ENCODE peak calls at places on chromosomes 16 and 17, in ten cellular contexts. One of them, this sample, is unnamed.

GRCh38 chr17:32350662-32351418 is 883 bp downstream of the ZNF207 start:
- DNase-seq in H1: no peak
- DNase-seq in right lobe of liver: no peak
- DNase-seq in ovary: peak; percentile 43
- DNase-seq in Peyer's patch: no peak
- DNase-seq in A549: peak; percentile 79
- DNase-seq in tibial nerve: peak; percentile 40
- DNase-seq in endothelial cell of umbilical vein: peak; percentile 71
- DNase-seq in prostate gland: no peak
- DNase-seq in spleen: no peak
- DNase-seq in this sample: no peak

GRCh38 chr17:44878627-44879221 is 20.5 kb downstream of the EFTUD2 start:
- DNase-seq in tibial nerve: peak; percentile 38
- DNase-seq in right lobe of liver: no peak
- DNase-seq in ovary: peak; percentile 36
- DNase-seq in Peyer's patch: no peak
- DNase-seq in endothelial cell of umbilical vein: peak; percentile 49
- DNase-seq in A549: peak; percentile 45
- DNase-seq in prostate gland: no peak
- DNase-seq in spleen: no peak
- DNase-seq in H1: no peak
- DNase-seq in this sample: peak; percentile 58

GRCh38 chr17:1577186-1577585 is 14.6 kb upstream of the PITPNA start:
- DNase-seq in A549: peak; percentile 49
- DNase-seq in ovary: peak; percentile 85
- DNase-seq in Peyer's patch: peak; percentile 40
- DNase-seq in endothelial cell of umbilical vein: peak; percentile 76
- DNase-seq in prostate gland: peak; percentile 89
- DNase-seq in right lobe of liver: peak; percentile 92
- DNase-seq in H1: no peak
- DNase-seq in spleen: peak; percentile 93
- DNase-seq in tibial nerve: peak; percentile 87
- DNase-seq in this sample: peak; percentile 87

GRCh38 chr17:37239690-37240344 is 136.0 kb upstream of the C17orf78 start:
- DNase-seq in endothelial cell of umbilical vein: peak; percentile 62
- DNase-seq in A549: peak; percentile 21
- DNase-seq in tibial nerve: no peak
- DNase-seq in ovary: no peak
- DNase-seq in H1: no peak
- DNase-seq in right lobe of liver: no peak
- DNase-seq in spleen: no peak
- DNase-seq in Peyer's patch: no peak
- DNase-seq in prostate gland: no peak
- DNase-seq in this sample: no peak

GRCh38 chr17:31321481-31321880 is at the start of gene EVI2A:
- DNase-seq in H1: no peak
- DNase-seq in ovary: no peak
- DNase-seq in A549: no peak
- DNase-seq in prostate gland: no peak
- DNase-seq in tibial nerve: no peak
- DNase-seq in right lobe of liver: no peak
- DNase-seq in Peyer's patch: peak; percentile 66
- DNase-seq in spleen: peak; percentile 80
- DNase-seq in endothelial cell of umbilical vein: peak; percentile 57
- DNase-seq in this sample: peak; percentile 20

GRCh38 chr16:22161401-22161800 is 905 bp upstream of the SDR42E2 start:
- DNase-seq in ovary: no peak
- DNase-seq in prostate gland: no peak
- DNase-seq in H1: no peak
- DNase-seq in Peyer's patch: no peak
- DNase-seq in A549: no peak
- DNase-seq in tibial nerve: no peak
- DNase-seq in right lobe of liver: no peak
- DNase-seq in endothelial cell of umbilical vein: no peak
- DNase-seq in spleen: no peak
- DNase-seq in this sample: no peak

GRCh38 chr16:67825119-67825518 is 17.0 kb upstream of the THAP11 start:
- DNase-seq in A549: no peak
- DNase-seq in spleen: no peak
- DNase-seq in tibial nerve: no peak
- DNase-seq in Peyer's patch: no peak
- DNase-seq in H1: no peak
- DNase-seq in ovary: no peak
- DNase-seq in prostate gland: no peak
- DNase-seq in endothelial cell of umbilical vein: no peak
- DNase-seq in right lobe of liver: no peak
- DNase-seq in this sample: no peak

GRCh38 chr16:2853531-2854073 is 4.4 kb downstream of the PRSS22 start:
- DNase-seq in H1: no peak
- DNase-seq in right lobe of liver: no peak
- DNase-seq in Peyer's patch: no peak
- DNase-seq in spleen: peak; percentile 54
- DNase-seq in prostate gland: no peak
- DNase-seq in A549: no peak
- DNase-seq in endothelial cell of umbilical vein: no peak
- DNase-seq in ovary: no peak
- DNase-seq in tibial nerve: no peak
- DNase-seq in this sample: no peak

DNA sequence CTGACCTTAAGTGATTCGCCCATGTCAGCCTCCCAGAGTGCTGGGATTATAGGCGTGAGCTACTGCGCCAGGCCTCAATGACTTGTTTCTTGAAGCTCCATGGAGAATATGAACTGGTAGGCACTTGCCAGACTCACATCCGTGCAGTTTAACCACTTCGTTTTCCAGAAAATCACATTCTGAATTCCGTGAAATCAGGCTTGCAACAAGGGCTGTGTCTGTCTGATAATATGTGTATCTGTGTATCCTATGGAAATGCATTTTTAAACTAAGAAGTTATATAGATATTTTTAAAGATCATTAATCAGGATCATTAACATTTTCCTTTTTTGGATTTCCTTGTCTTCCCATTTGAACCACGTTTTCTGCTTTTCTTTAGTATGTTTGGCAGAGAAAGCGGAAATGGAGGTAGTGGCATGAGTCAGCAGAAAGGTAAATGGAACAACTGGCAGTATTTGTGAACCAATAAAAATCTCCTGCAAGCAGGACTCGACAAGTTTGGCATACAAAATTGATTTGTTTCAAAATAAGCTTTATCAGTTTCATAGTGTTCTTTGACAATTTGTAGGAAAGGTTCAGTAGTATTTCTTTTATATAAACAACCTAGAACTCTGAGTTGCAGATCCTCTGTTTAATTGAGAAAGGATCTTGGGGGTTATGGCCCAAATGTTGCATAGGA is 33.0 kb downstream of the USP10 start:
- DNase-seq in right lobe of liver: no peak
- DNase-seq in A549: peak; percentile 63
- DNase-seq in endothelial cell of umbilical vein: no peak
- DNase-seq in spleen: no peak
- DNase-seq in H1: no peak
- DNase-seq in ovary: no peak
- DNase-seq in tibial nerve: no peak
- DNase-seq in prostate gland: peak; percentile 69
- DNase-seq in Peyer's patch: no peak
- DNase-seq in this sample: no peak
- TF ChIP-seq POLR2A in right lobe of liver: no peak
- TF ChIP-seq POLR2A in A549: no peak
- TF ChIP-seq POLR2A in endothelial cell of umbilical vein: no peak
- TF ChIP-seq POLR2A in spleen: no peak
- TF ChIP-seq POLR2A in H1: no peak
- TF ChIP-seq POLR2A in ovary: no peak
- TF ChIP-seq POLR2A in tibial nerve: no peak
- TF ChIP-seq POLR2A in prostate gland: no peak
- TF ChIP-seq POLR2A in Peyer's patch: no peak
- TF ChIP-seq POLR2A in this sample: no peak

DNA sequence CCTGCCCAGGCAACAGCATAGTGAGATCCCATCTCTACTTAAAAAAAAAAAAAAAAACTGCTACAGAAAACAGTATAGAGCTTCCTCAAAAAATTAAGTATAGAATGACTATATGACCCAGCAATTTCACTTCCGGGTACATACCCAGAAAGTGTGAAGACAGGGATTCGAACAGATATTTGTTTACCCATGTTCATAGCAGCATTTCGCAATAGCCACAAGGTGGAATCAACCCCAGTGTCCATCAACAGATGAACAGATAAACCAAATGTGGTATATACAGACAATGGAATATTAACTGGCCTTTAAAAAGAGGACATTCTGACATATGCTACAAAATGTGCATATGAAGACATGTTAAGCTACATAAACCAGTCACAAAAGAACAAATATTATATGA is 95.5 kb downstream of the CHD9NB start:
- DNase-seq in ovary: no peak
- DNase-seq in prostate gland: no peak
- DNase-seq in tibial nerve: no peak
- DNase-seq in A549: no peak
- DNase-seq in H1: no peak
- DNase-seq in endothelial cell of umbilical vein: no peak
- DNase-seq in spleen: no peak
- DNase-seq in right lobe of liver: no peak
- DNase-seq in Peyer's patch: no peak
- DNase-seq in this sample: no peak
- TF ChIP-seq POLR2A in ovary: no peak
- TF ChIP-seq POLR2A in prostate gland: no peak
- TF ChIP-seq POLR2A in tibial nerve: no peak
- TF ChIP-seq POLR2A in A549: no peak
- TF ChIP-seq POLR2A in H1: no peak
- TF ChIP-seq POLR2A in endothelial cell of umbilical vein: no peak
- TF ChIP-seq POLR2A in spleen: no peak
- TF ChIP-seq POLR2A in right lobe of liver: no peak
- TF ChIP-seq POLR2A in Peyer's patch: no peak
- TF ChIP-seq POLR2A in this sample: no peak

DNA sequence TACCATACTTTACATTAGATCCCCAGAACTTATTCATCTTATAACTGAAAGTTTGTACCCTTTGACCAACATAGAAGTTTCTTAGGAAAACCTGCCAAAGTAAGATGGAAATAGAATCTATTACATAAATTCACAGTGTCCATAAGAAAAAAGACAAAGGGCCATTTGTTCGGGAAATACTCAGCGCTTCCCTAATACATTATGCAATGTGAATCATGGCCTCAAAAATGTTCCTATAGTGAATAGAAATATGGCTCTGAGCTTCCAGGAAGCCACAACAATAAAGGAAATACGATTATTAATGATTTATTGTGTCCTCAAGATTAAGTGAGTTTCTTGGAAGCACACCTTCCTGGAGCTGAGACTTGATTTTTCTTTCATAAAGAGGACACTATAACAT is 51.5 kb downstream of the GPRC5B start:
- DNase-seq in tibial nerve: no peak
- DNase-seq in Peyer's patch: no peak
- DNase-seq in spleen: no peak
- DNase-seq in right lobe of liver: no peak
- DNase-seq in ovary: no peak
- DNase-seq in prostate gland: no peak
- DNase-seq in H1: no peak
- DNase-seq in A549: no peak
- DNase-seq in endothelial cell of umbilical vein: no peak
- DNase-seq in this sample: no peak
- TF ChIP-seq POLR2A in tibial nerve: no peak
- TF ChIP-seq POLR2A in Peyer's patch: no peak
- TF ChIP-seq POLR2A in spleen: no peak
- TF ChIP-seq POLR2A in right lobe of liver: no peak
- TF ChIP-seq POLR2A in ovary: no peak
- TF ChIP-seq POLR2A in prostate gland: no peak
- TF ChIP-seq POLR2A in H1: no peak
- TF ChIP-seq POLR2A in A549: no peak
- TF ChIP-seq POLR2A in endothelial cell of umbilical vein: no peak
- TF ChIP-seq POLR2A in this sample: no peak

GRCh38 chr17:78376161-78376560 is 2.3 kb upstream of the PGS1 start:
- DNase-seq in ovary: no peak
- DNase-seq in right lobe of liver: no peak
- DNase-seq in H1: no peak
- DNase-seq in tibial nerve: no peak
- DNase-seq in A549: no peak
- DNase-seq in prostate gland: no peak
- DNase-seq in endothelial cell of umbilical vein: no peak
- DNase-seq in Peyer's patch: no peak
- DNase-seq in spleen: no peak
- DNase-seq in this sample: no peak

GRCh38 chr17:78379134-78379497 is 667 bp downstream of the PGS1 start:
- DNase-seq in H1: no peak
- DNase-seq in right lobe of liver: no peak
- DNase-seq in endothelial cell of umbilical vein: peak; percentile 95
- DNase-seq in prostate gland: no peak
- DNase-seq in tibial nerve: no peak
- DNase-seq in spleen: no peak
- DNase-seq in Peyer's patch: no peak
- DNase-seq in A549: no peak
- DNase-seq in ovary: no peak
- DNase-seq in this sample: no peak

GRCh38 chr17:78377858-78378224 is 608 bp upstream of the PGS1 start:
- DNase-seq in A549: peak; percentile 51
- DNase-seq in prostate gland: no peak
- DNase-seq in endothelial cell of umbilical vein: no peak
- DNase-seq in ovary: no peak
- DNase-seq in spleen: peak; percentile 75
- DNase-seq in tibial nerve: no peak
- DNase-seq in H1: no peak
- DNase-seq in right lobe of liver: no peak
- DNase-seq in Peyer's patch: no peak
- DNase-seq in this sample: no peak

GRCh38 chr17:78380370-78380769 is 1.9 kb downstream of the PGS1 start:
- DNase-seq in spleen: no peak
- DNase-seq in tibial nerve: no peak
- DNase-seq in ovary: no peak
- DNase-seq in H1: no peak
- DNase-seq in Peyer's patch: no peak
- DNase-seq in right lobe of liver: no peak
- DNase-seq in endothelial cell of umbilical vein: no peak
- DNase-seq in A549: no peak
- DNase-seq in prostate gland: no peak
- DNase-seq in this sample: no peak

DNA sequence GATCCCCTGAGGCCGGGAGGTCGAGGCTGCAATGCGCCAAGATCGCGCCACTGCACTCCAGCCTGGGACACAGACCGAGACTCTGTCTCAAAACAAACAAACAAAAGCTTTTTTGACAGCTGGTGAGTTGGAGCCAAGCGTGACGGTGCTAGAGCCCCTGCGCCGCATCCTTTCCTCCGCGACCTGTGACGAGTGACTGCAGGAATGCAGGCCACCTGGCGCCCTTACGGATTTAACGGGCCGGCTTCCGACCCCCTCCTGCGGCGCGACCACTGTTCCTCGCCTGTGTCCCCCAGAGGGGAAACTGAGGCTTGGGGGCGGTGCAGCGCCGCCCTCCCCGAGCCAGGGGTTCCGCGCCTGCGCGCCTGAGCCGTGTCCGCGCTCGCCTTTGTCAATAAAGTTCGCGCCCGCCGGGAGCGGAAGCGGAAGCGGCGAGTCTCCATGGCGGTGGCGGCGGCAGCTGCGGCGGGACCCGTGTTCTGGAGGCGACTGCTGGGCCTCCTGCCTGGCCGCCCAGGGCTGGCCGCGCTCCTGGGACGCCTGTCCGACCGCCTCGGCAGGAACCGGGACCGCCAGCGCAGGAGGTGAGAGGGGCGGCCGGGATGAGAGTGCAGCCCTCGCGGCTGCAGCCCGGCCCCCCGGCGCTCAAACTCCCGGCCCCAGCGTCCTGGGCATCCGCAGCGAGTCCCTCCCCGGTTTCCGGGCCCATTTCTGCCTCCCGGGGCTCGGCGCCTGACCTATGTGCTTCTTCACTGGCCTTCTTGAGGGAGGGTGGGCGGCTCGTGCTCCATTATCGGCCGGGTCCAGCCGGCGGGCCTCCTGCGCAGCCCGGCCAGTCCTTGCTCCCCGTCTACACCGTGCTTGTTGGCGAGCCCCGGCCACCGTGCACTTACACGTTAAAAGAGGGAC is at the start of gene PGS1:
- DNase-seq in prostate gland: peak; percentile 65
- DNase-seq in right lobe of liver: peak; percentile 87
- DNase-seq in H1: no peak
- DNase-seq in spleen: peak; percentile 96
- DNase-seq in tibial nerve: peak; percentile 74
- DNase-seq in endothelial cell of umbilical vein: peak; percentile 71
- DNase-seq in A549: peak; percentile 81
- DNase-seq in Peyer's patch: peak; percentile 80
- DNase-seq in ovary: peak; percentile 76
- DNase-seq in this sample: no peak
- TF ChIP-seq POLR2A in prostate gland: peak; percentile 75
- TF ChIP-seq POLR2A in right lobe of liver: peak; percentile 88
- TF ChIP-seq POLR2A in H1: peak; percentile 72
- TF ChIP-seq POLR2A in spleen: peak; percentile 91
- TF ChIP-seq POLR2A in tibial nerve: peak; percentile 78
- TF ChIP-seq POLR2A in endothelial cell of umbilical vein: peak; percentile 50
- TF ChIP-seq POLR2A in A549: peak; percentile 91
- TF ChIP-seq POLR2A in Peyer's patch: peak; percentile 80
- TF ChIP-seq POLR2A in ovary: peak; percentile 69
- TF ChIP-seq POLR2A in this sample: peak; percentile 92

This sample was measured in H54.